ENCODE peak calls at places on chromosomes 16 and 17, in six cellular contexts. One of them, this sample, is unnamed.

GRCh38 chr17:17666111-17666714 is 15.0 kb upstream of the RAI1 start:
- DNase-seq in cardiac muscle cell: peak
- DNase-seq in endothelial cell: no peak
- DNase-seq in MM.1S: no peak
- DNase-seq in thoracic aorta: no peak
- DNase-seq in GM13977: no peak
- DNase-seq in this sample: no peak

GRCh38 chr16:23408242-23409201 is 44.5 kb downstream of the COG7 start:
- DNase-seq in thoracic aorta: no peak
- DNase-seq in MM.1S: no peak
- DNase-seq in GM13977: no peak
- DNase-seq in cardiac muscle cell: peak
- DNase-seq in endothelial cell: no peak
- DNase-seq in this sample: no peak

GRCh38 chr17:8693328-8693727 is 51.3 kb downstream of the CCDC42 start:
- DNase-seq in GM13977: no peak
- DNase-seq in MM.1S: no peak
- DNase-seq in thoracic aorta: no peak
- DNase-seq in endothelial cell: no peak
- DNase-seq in cardiac muscle cell: no peak
- DNase-seq in this sample: no peak

GRCh38 chr17:57726213-57726612 is 18.9 kb downstream of the CCDC182 start:
- DNase-seq in thoracic aorta: no peak
- DNase-seq in MM.1S: no peak
- DNase-seq in cardiac muscle cell: no peak
- DNase-seq in endothelial cell: no peak
- DNase-seq in GM13977: no peak
- DNase-seq in this sample: no peak

GRCh38 chr16:15847621-15848175 is 9.1 kb downstream of the MYH11 start:
- DNase-seq in endothelial cell: no peak
- DNase-seq in thoracic aorta: no peak
- DNase-seq in cardiac muscle cell: no peak
- DNase-seq in GM13977: no peak
- DNase-seq in MM.1S: no peak
- DNase-seq in this sample: no peak

GRCh38 chr17:67456889-67457288 is 79.8 kb downstream of the PITPNC1 start:
- DNase-seq in GM13977: no peak
- DNase-seq in thoracic aorta: no peak
- DNase-seq in cardiac muscle cell: no peak
- DNase-seq in endothelial cell: no peak
- DNase-seq in MM.1S: no peak
- DNase-seq in this sample: no peak

GRCh38 chr17:35390156-35390555 is 16.7 kb upstream of the SLFN11 start:
- DNase-seq in MM.1S: no peak
- DNase-seq in endothelial cell: no peak
- DNase-seq in thoracic aorta: no peak
- DNase-seq in cardiac muscle cell: no peak
- DNase-seq in GM13977: no peak
- DNase-seq in this sample: no peak

GRCh38 chr17:34562387-34562786 is 17.0 kb upstream of the TMEM132E start:
- DNase-seq in endothelial cell: no peak
- DNase-seq in MM.1S: peak
- DNase-seq in GM13977: no peak
- DNase-seq in cardiac muscle cell: no peak
- DNase-seq in thoracic aorta: no peak
- DNase-seq in this sample: no peak

GRCh38 chr17:80191720-80192265 is 22.0 kb downstream of the CARD14 start:
- DNase-seq in GM13977: no peak
- DNase-seq in endothelial cell: no peak
- DNase-seq in MM.1S: no peak
- DNase-seq in thoracic aorta: no peak
- DNase-seq in cardiac muscle cell: peak
- DNase-seq in this sample: no peak

GRCh38 chr17:50778988-50779387 is 11.7 kb upstream of the ANKRD40CL start:
- DNase-seq in cardiac muscle cell: no peak
- DNase-seq in thoracic aorta: no peak
- DNase-seq in endothelial cell: no peak
- DNase-seq in MM.1S: no peak
- DNase-seq in GM13977: no peak
- DNase-seq in this sample: no peak

GRCh38 chr17:61057257-61057656 is 342.4 kb upstream of the TBX2 start:
- DNase-seq in thoracic aorta: no peak
- DNase-seq in GM13977: no peak
- DNase-seq in endothelial cell: no peak
- DNase-seq in cardiac muscle cell: no peak
- DNase-seq in MM.1S: no peak
- DNase-seq in this sample: no peak

GRCh38 chr16:28133666-28134065 is 70.2 kb upstream of the GSG1L start:
- DNase-seq in GM13977: no peak
- DNase-seq in cardiac muscle cell: no peak
- DNase-seq in MM.1S: no peak
- DNase-seq in thoracic aorta: no peak
- DNase-seq in endothelial cell: no peak
- DNase-seq in this sample: no peak

GRCh38 chr17:73067075-73067474 is 25.4 kb downstream of the SLC39A11 start:
- DNase-seq in endothelial cell: no peak
- DNase-seq in thoracic aorta: no peak
- DNase-seq in cardiac muscle cell: no peak
- DNase-seq in GM13977: no peak
- DNase-seq in MM.1S: no peak
- DNase-seq in this sample: no peak

GRCh38 chr17:70102531-70102930 is 27.5 kb downstream of the KCNJ16 start:
- DNase-seq in endothelial cell: no peak
- DNase-seq in MM.1S: no peak
- DNase-seq in cardiac muscle cell: no peak
- DNase-seq in GM13977: no peak
- DNase-seq in thoracic aorta: no peak
- DNase-seq in this sample: no peak

GRCh38 chr16:50469744-50470301 is 78.4 kb upstream of the NKD1 start:
- DNase-seq in cardiac muscle cell: no peak
- DNase-seq in endothelial cell: no peak
- DNase-seq in thoracic aorta: no peak
- DNase-seq in GM13977: no peak
- DNase-seq in MM.1S: no peak
- DNase-seq in this sample: no peak

GRCh38 chr16:1146409-1146808 is 6.5 kb upstream of the CACNA1H start:
- DNase-seq in endothelial cell: no peak
- DNase-seq in cardiac muscle cell: no peak
- DNase-seq in MM.1S: no peak
- DNase-seq in thoracic aorta: no peak
- DNase-seq in GM13977: no peak
- DNase-seq in this sample: no peak

GRCh38 chr16:81608515-81609209 is 164.1 kb downstream of the CMIP start:
- DNase-seq in GM13977: peak
- DNase-seq in thoracic aorta: no peak
- DNase-seq in endothelial cell: no peak
- DNase-seq in cardiac muscle cell: peak
- DNase-seq in MM.1S: no peak
- DNase-seq in this sample: no peak

GRCh38 chr17:41324180-41325075 is 8.9 kb upstream of the KRTAP17-1 start:
- DNase-seq in GM13977: no peak
- DNase-seq in thoracic aorta: no peak
- DNase-seq in MM.1S: peak
- DNase-seq in endothelial cell: no peak
- DNase-seq in cardiac muscle cell: no peak
- DNase-seq in this sample: no peak

GRCh38 chr17:67995568-67996191 is 589 bp downstream of the C17orf58 start:
- DNase-seq in thoracic aorta: no peak
- DNase-seq in GM13977: peak
- DNase-seq in MM.1S: peak
- DNase-seq in endothelial cell: peak
- DNase-seq in cardiac muscle cell: peak
- DNase-seq in this sample: peak

GRCh38 chr16:52561910-52562741 is 15.2 kb upstream of the TOX3 start:
- DNase-seq in endothelial cell: no peak
- DNase-seq in thoracic aorta: no peak
- DNase-seq in MM.1S: no peak
- DNase-seq in cardiac muscle cell: no peak
- DNase-seq in GM13977: no peak
- DNase-seq in this sample: no peak

GRCh38 chr16:80883159-80883642 is 78.8 kb upstream of the CDYL2 start:
- DNase-seq in endothelial cell: no peak
- DNase-seq in GM13977: no peak
- DNase-seq in cardiac muscle cell: no peak
- DNase-seq in thoracic aorta: no peak
- DNase-seq in MM.1S: no peak
- DNase-seq in this sample: no peak

GRCh38 chr17:74524751-74525725 is 6.2 kb downstream of the CD300LB start:
- DNase-seq in MM.1S: no peak
- DNase-seq in endothelial cell: no peak
- DNase-seq in cardiac muscle cell: no peak
- DNase-seq in thoracic aorta: no peak
- DNase-seq in GM13977: peak
- DNase-seq in this sample: no peak

GRCh38 chr16:54026456-54026855 is 260.1 kb downstream of the IRX3 start:
- DNase-seq in MM.1S: no peak
- DNase-seq in GM13977: no peak
- DNase-seq in cardiac muscle cell: peak
- DNase-seq in endothelial cell: no peak
- DNase-seq in thoracic aorta: no peak
- DNase-seq in this sample: no peak

GRCh38 chr17:74943808-74944522 is 8.3 kb downstream of the OTOP3 start:
- DNase-seq in thoracic aorta: no peak
- DNase-seq in GM13977: no peak
- DNase-seq in endothelial cell: no peak
- DNase-seq in cardiac muscle cell: no peak
- DNase-seq in MM.1S: no peak
- DNase-seq in this sample: no peak

GRCh38 chr16:23511731-23512130 is 1.4 kb upstream of the GGA2 start:
- DNase-seq in MM.1S: no peak
- DNase-seq in cardiac muscle cell: no peak
- DNase-seq in thoracic aorta: no peak
- DNase-seq in GM13977: no peak
- DNase-seq in endothelial cell: no peak
- DNase-seq in this sample: no peak

GRCh38 chr17:4852504-4853075 is 19.4 kb downstream of the MINK1 start:
- DNase-seq in thoracic aorta: no peak
- DNase-seq in GM13977: no peak
- DNase-seq in MM.1S: no peak
- DNase-seq in cardiac muscle cell: peak
- DNase-seq in endothelial cell: no peak
- DNase-seq in this sample: no peak

GRCh38 chr17:55845385-55845784 is 94.5 kb downstream of the PCTP start:
- DNase-seq in thoracic aorta: peak
- DNase-seq in endothelial cell: peak
- DNase-seq in cardiac muscle cell: peak
- DNase-seq in GM13977: peak
- DNase-seq in MM.1S: no peak
- DNase-seq in this sample: peak
- TF ChIP-seq CTCF in thoracic aorta: peak
- TF ChIP-seq CTCF in endothelial cell: peak
- TF ChIP-seq CTCF in cardiac muscle cell: peak
- TF ChIP-seq CTCF in GM13977: peak
- TF ChIP-seq CTCF in MM.1S: no peak
- TF ChIP-seq CTCF in this sample: peak

GRCh38 chr17:44005865-44006580 is 1.6 kb downstream of the NAGS start:
- DNase-seq in thoracic aorta: no peak
- DNase-seq in cardiac muscle cell: peak
- DNase-seq in GM13977: peak
- DNase-seq in endothelial cell: peak
- DNase-seq in MM.1S: peak
- DNase-seq in this sample: no peak

GRCh38 chr17:44007346-44008204 is 3.2 kb downstream of the NAGS start:
- DNase-seq in endothelial cell: no peak
- DNase-seq in GM13977: no peak
- DNase-seq in cardiac muscle cell: peak
- DNase-seq in MM.1S: peak
- DNase-seq in thoracic aorta: no peak
- DNase-seq in this sample: no peak

GRCh38 chr17:44008205-44008909 is 3.9 kb downstream of the NAGS start:
- DNase-seq in cardiac muscle cell: no peak
- DNase-seq in endothelial cell: no peak
- DNase-seq in MM.1S: no peak
- DNase-seq in thoracic aorta: no peak
- DNase-seq in GM13977: no peak
- DNase-seq in this sample: no peak

GRCh38 chr17:44005527-44005864 is 1.1 kb downstream of the NAGS start:
- DNase-seq in MM.1S: no peak
- DNase-seq in thoracic aorta: no peak
- DNase-seq in cardiac muscle cell: no peak
- DNase-seq in endothelial cell: no peak
- DNase-seq in GM13977: no peak
- DNase-seq in this sample: no peak

GRCh38 chr17:44006581-44007345 is 2.3 kb downstream of the NAGS start:
- DNase-seq in MM.1S: peak
- DNase-seq in endothelial cell: peak
- DNase-seq in thoracic aorta: peak
- DNase-seq in GM13977: peak
- DNase-seq in cardiac muscle cell: peak
- DNase-seq in this sample: peak
- TF ChIP-seq CTCF in MM.1S: peak
- TF ChIP-seq CTCF in endothelial cell: peak
- TF ChIP-seq CTCF in thoracic aorta: peak
- TF ChIP-seq CTCF in GM13977: peak
- TF ChIP-seq CTCF in cardiac muscle cell: peak
- TF ChIP-seq CTCF in this sample: peak

GRCh38 chr17:7177210-7177953 is 1.8 kb downstream of the ASGR1 start:
- DNase-seq in GM13977: peak
- DNase-seq in MM.1S: peak
- DNase-seq in thoracic aorta: no peak
- DNase-seq in cardiac muscle cell: peak
- DNase-seq in endothelial cell: peak
- DNase-seq in this sample: peak
- TF ChIP-seq CTCF in GM13977: peak
- TF ChIP-seq CTCF in MM.1S: peak
- TF ChIP-seq CTCF in thoracic aorta: peak
- TF ChIP-seq CTCF in cardiac muscle cell: peak
- TF ChIP-seq CTCF in endothelial cell: peak
- TF ChIP-seq CTCF in this sample: peak

DNA sequence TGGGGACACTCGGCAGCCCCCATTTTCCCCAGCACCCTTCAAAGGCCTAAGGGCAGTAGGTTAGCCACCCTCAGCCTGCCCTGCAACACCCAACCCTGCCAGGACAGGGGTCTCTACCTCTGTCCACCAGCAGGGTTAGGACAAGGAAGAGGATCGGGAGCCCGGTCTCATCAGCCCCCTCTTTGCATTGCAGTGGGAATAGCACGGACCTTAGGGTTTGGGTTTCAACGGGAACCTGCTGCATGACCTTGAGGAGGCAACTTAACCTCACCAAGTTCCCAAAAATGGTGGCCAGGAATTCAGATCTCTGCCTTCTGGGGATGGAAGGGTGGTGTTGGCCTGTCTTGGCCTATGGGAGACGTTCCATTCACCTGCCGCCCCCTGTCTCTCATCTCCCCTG is 20.2 kb upstream of the SPPL2C start:
- DNase-seq in endothelial cell: no peak
- DNase-seq in thoracic aorta: no peak
- DNase-seq in GM13977: no peak
- DNase-seq in MM.1S: no peak
- DNase-seq in cardiac muscle cell: no peak
- DNase-seq in this sample: no peak
- TF ChIP-seq CTCF in endothelial cell: no peak
- TF ChIP-seq CTCF in thoracic aorta: no peak
- TF ChIP-seq CTCF in GM13977: no peak
- TF ChIP-seq CTCF in MM.1S: no peak
- TF ChIP-seq CTCF in cardiac muscle cell: no peak
- TF ChIP-seq CTCF in this sample: no peak

GRCh38 chr17:48322060-48322459 is 108.0 kb downstream of the SKAP1 start:
- DNase-seq in MM.1S: no peak
- DNase-seq in GM13977: no peak
- DNase-seq in cardiac muscle cell: peak
- DNase-seq in thoracic aorta: no peak
- DNase-seq in endothelial cell: no peak
- DNase-seq in this sample: no peak
- TF ChIP-seq CTCF in MM.1S: peak
- TF ChIP-seq CTCF in GM13977: peak
- TF ChIP-seq CTCF in cardiac muscle cell: peak
- TF ChIP-seq CTCF in thoracic aorta: no peak
- TF ChIP-seq CTCF in endothelial cell: no peak
- TF ChIP-seq CTCF in this sample: no peak